ENCODE peak calls at places on chromosomes 5 and 9, in four cellular contexts. D is fibroblast of the conjunctiva, U is mesothelial cell of epicardium, X is psoas muscle. K is an unnamed sample.

GRCh38 chr5:168656633-168657032 is 77.5 kb upstream of the PANK3 start:
- DNase-seq in U (no peak), D (peak), X (no peak), K (peak)

GRCh38 chr5:17355585-17356346 is 138.3 kb downstream of the BASP1 start:
- DNase-seq in X (no peak), D (peak), U (no peak), K (peak)

GRCh38 chr5:39331993-39332392 is 32.3 kb downstream of the C9 start:
- DNase-seq in D (peak), X (no peak), U (no peak), K (peak)

GRCh38 chr5:88536146-88536545 is 267.5 kb upstream of the TMEM161B start:
- DNase-seq in D (no peak), U (no peak), X (no peak), K (no peak)

GRCh38 chr5:145903113-145903512 is 30.3 kb upstream of the GRXCR2 start:
- DNase-seq in X (no peak), U (no peak), D (no peak), K (no peak)

GRCh38 chr5:126138475-126139005 is 284.7 kb upstream of the GRAMD2B start:
- DNase-seq in U (no peak), D (no peak), X (no peak), K (no peak)

GRCh38 chr5:81006955-81007636 is 46.9 kb downstream of the RASGRF2 start:
- DNase-seq in X (no peak), U (no peak), D (no peak), K (no peak)

GRCh38 chr5:145996135-145996534 is 59.8 kb downstream of the SH3RF2 start:
- DNase-seq in U (no peak), X (no peak), D (no peak), K (no peak)

GRCh38 chr9:36164989-36165388 is 4.2 kb upstream of the CCIN start:
- DNase-seq in X (no peak), D (no peak), U (no peak), K (no peak)

GRCh38 chr5:15105799-15106393 is 234.3 kb upstream of the ANKH start:
- DNase-seq in X (no peak), U (peak), D (peak), K (peak)